ENCODE peak calls at places on chromosome 16, in six cellular contexts. D, L, S, E, V and Z are unnamed samples. For H3K9me2, the result is how much of the 10 kb centered on the place peaks cover.

GRCh38 chr16:25108054-25108453 is 3.5 kb upstream of the LCMT1 start:
- DNase-seq in L (no peak), D (peak), S (no peak), E (no peak), V (peak), Z (peak)

GRCh38 chr16:75345711-75346110 is 87.6 kb downstream of the CFDP1 start:
- DNase-seq in D (no peak), E (no peak), L (no peak), V (no peak), S (no peak), Z (no peak)

GRCh38 chr16:11155284-11155806 is 100.7 kb downstream of the SOCS1 start:
- DNase-seq in V (no peak), D (peak), L (no peak), S (peak), E (no peak), Z (no peak)

GRCh38 chr16:73794936-73795335 is 501.7 kb upstream of the PSMD7 start:
- DNase-seq in S (no peak), D (no peak), V (no peak), E (peak), L (no peak), Z (no peak)

GRCh38 chr16:57152096-57153093 is 33.4 kb downstream of the PSME3IP1 start:
- DNase-seq in S (no peak), E (no peak), L (no peak), D (no peak), V (no peak), Z (no peak)

GRCh38 chr16:75579435-75579834 is 13.3 kb downstream of the GABARAPL2 start:
- DNase-seq in L (no peak), V (no peak), E (no peak), S (no peak), D (no peak), Z (no peak)

GRCh38 chr16:1923299-1924034 is 5.3 kb upstream of the HS3ST6 start:
- DNase-seq in D (peak), L (peak), S (peak), V (no peak), E (peak), Z (no peak)

GRCh38 chr16:76780556-76780955 is 410.4 kb upstream of the MON1B start:
- DNase-seq in V (no peak), D (no peak), S (no peak), E (no peak), L (no peak), Z (no peak)

GRCh38 chr16:11142951-11143740 is 112.9 kb downstream of the SOCS1 start:
- DNase-seq in L (no peak), V (no peak), D (no peak), S (no peak), E (no peak), Z (no peak)

GRCh38 chr16:89722392-89723278 is 1.3 kb downstream of the ZNF276 start:
- DNase-seq in S (peak), D (peak), E (peak), L (peak), V (no peak), Z (peak)

GRCh38 chr16:27959914-27960313 is 103.6 kb downstream of the GSG1L start:
- DNase-seq in S (no peak), D (no peak), L (no peak), E (no peak), V (no peak), Z (no peak)

GRCh38 chr16:29852654-29853053 is 10.4 kb downstream of the CDIPT start:
- DNase-seq in V (no peak), L (no peak), D (no peak), E (no peak), S (peak), Z (no peak)

GRCh38 chr16:54734156-54734555 is 196.5 kb upstream of the IRX5 start:
- DNase-seq in S (no peak), V (no peak), L (no peak), E (no peak), D (no peak), Z (no peak)

GRCh38 chr16:22813946-22814325 is at the start of gene HS3ST2:
- DNase-seq in E (peak), L (no peak), V (no peak), D (no peak), S (peak), Z (no peak)

GRCh38 chr16:57755061-57755684 is 19.6 kb downstream of the KATNB1 start:
- DNase-seq in E (no peak), S (no peak), V (no peak), D (no peak), L (no peak), Z (no peak)

GRCh38 chr16:46583036-46583435 is 38.1 kb downstream of the SHCBP1 start:
- DNase-seq in V (no peak), L (no peak), E (no peak), D (no peak), S (no peak), Z (no peak)

GRCh38 chr16:70475054-70475871 is 20.9 kb downstream of the FCSK start:
- DNase-seq in V (no peak), E (no peak), L (no peak), D (peak), S (no peak), Z (peak)

GRCh38 chr16:9144106-9144505 is 52.7 kb downstream of the HAPSTR1 start:
- DNase-seq in S (no peak), L (no peak), E (no peak), D (no peak), V (no peak), Z (no peak)

GRCh38 chr16:86578499-86579267 is at the start of gene FOXL1:
- DNase-seq in S (peak), E (peak), V (no peak), D (no peak), L (no peak), Z (no peak)

GRCh38 chr16:50909831-50910697 is 168.2 kb downstream of the CYLD start:
- DNase-seq in V (no peak), E (no peak), D (no peak), S (no peak), L (no peak), Z (no peak)

GRCh38 chr16:60648260-60648659 is 1388.0 kb downstream of the CDH8 start:
- DNase-seq in V (no peak), L (no peak), S (no peak), E (no peak), D (no peak), Z (no peak)

GRCh38 chr16:73204359-73205152 is 156.6 kb upstream of the ZFHX3 start:
- DNase-seq in E (peak), V (no peak), D (no peak), S (no peak), L (no peak), Z (no peak)

GRCh38 chr16:28580726-28581315 is 16.0 kb downstream of the SULT1A2 start:
- DNase-seq in E (no peak), S (no peak), D (no peak), V (no peak), L (no peak), Z (no peak)

GRCh38 chr16:10578474-10579316 is 1.7 kb downstream of the EMP2 start:
- DNase-seq in V (no peak), E (no peak), D (peak), L (no peak), S (no peak), Z (no peak)

GRCh38 chr16:56547120-56547948 is 17.5 kb upstream of the MT4 start:
- DNase-seq in E (peak), D (peak), L (no peak), V (peak), S (peak), Z (no peak)

GRCh38 chr16:78684040-78684611 is 584.7 kb downstream of the WWOX start:
- DNase-seq in D (peak), L (no peak), S (peak), V (no peak), E (peak), Z (no peak)

GRCh38 chr16:3983081-3983520 is 102.6 kb upstream of the CREBBP start:
- DNase-seq in S (peak), L (peak), E (peak), V (no peak), D (peak), Z (peak)

DNA sequence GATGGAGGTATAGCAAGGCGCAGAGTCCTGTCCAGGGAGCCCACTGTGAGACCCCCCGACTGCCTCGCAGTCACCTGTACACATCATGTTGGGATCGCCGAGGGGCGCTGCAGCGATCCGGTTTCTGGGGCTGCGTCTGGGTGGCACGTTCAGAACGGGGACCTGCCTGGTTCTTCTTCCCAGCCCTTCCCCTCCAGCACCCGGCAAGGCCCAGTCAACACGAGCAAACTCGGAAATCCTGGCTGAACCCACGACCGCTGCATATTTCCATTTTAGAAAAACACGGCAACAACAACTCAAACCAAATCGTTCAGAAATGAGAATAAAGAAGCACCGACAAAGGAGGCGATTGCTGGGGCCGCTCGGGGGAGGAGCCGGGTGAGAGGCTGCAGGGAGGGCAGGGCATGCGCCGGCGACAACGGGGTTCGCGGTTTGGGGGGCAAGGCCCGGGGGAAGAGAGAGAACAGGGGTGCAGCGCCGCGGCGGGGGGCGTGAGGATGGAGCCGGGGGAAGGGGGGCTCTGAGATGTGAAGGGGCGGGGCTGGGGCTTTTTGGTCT is 597 bp downstream of the HSDL1 start:
- DNase-seq in V (peak), D (peak), L (no peak), E (peak), S (peak), Z (peak)
- H3K9me2 ChIP-seq in V (under half), D (under half), L (under half), E (under half), S (under half), Z (under half)

GRCh38 chr16:26709754-26710153 is 357.0 kb upstream of the C16orf82 start:
- DNase-seq in D (no peak), L (no peak), V (no peak), S (no peak), E (no peak), Z (no peak)

GRCh38 chr16:26710475-26710874 is 356.3 kb upstream of the C16orf82 start:
- DNase-seq in S (no peak), L (no peak), E (no peak), V (peak), D (no peak), Z (peak)

GRCh38 chr16:26705346-26705745 is 361.4 kb upstream of the C16orf82 start:
- DNase-seq in S (no peak), V (peak), D (no peak), E (no peak), L (no peak), Z (no peak)

GRCh38 chr16:26709175-26709574 is 357.6 kb upstream of the C16orf82 start:
- DNase-seq in E (no peak), D (no peak), V (peak), S (no peak), L (no peak), Z (peak)
- H3K9me2 ChIP-seq in E (under half), D (under half), V (under half), S (under half), L (under half), Z (under half)

DNA sequence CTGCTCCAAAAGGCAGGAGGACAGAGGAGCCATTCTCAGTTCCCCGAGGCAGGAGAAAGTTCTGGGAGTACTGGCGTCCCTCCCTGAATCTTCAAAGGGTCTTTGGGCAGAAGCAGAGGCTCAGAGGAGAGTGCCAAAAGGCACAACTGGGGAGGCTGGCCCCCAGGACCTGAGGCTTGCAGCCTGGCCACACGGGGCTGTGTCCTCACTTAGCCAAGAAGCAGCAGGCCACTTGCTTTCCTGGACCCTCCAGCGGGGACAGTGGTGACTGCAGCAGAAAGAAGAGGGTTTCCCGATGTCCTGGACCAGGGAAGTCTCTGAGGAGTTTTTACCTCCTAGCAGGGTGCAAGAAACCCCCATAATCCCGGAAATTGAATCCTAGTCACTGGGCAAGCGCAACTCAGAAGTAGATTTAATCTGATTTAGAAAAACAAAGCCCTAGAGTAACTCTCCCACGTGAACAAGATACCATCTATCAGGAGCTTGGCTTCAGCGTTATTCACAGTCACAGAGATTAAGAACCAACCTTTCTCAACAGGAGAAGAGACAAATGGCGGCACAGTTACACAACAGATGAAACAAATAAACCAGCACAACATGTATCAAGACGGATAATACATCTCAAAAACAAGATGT is 25.5 kb upstream of the BCO1 start:
- DNase-seq in S (no peak), E (no peak), L (no peak), V (no peak), D (no peak), Z (no peak)
- H3K9me2 ChIP-seq in S (under half), E (under half), L (under half), V (under half), D (under half), Z (under half)

DNA sequence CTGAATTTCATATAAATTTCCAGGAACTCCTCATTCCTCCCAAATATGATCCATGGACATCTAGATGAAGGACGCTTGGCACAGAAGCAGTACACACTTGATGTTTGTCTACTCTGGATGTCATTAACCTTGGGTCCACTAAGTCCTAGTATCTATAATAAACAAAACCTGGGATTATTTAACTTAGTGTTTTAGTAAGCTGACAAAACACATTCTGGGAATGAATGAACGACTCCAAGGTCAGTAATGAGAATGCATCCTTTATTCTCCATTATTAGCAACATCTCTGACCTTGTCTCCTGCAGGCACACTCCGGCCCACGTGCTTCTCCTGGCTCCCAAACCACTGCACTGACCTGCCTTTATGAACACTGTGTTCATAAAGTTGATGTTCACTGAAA is 24.1 kb upstream of the CDYL2 start:
- DNase-seq in S (no peak), L (no peak), E (no peak), V (no peak), D (no peak), Z (no peak)
- H3K9me2 ChIP-seq in S (under half), L (under half), E (under half), V (under half), D (under half), Z (under half)

GRCh38 chr16:79969458-79969857 is 368.9 kb upstream of the MAF start:
- DNase-seq in V (no peak), S (no peak), D (no peak), E (no peak), L (no peak), Z (no peak)
- H3K9me2 ChIP-seq in V (under half), S (under half), D (under half), E (under half), L (under half), Z (under half)

DNA sequence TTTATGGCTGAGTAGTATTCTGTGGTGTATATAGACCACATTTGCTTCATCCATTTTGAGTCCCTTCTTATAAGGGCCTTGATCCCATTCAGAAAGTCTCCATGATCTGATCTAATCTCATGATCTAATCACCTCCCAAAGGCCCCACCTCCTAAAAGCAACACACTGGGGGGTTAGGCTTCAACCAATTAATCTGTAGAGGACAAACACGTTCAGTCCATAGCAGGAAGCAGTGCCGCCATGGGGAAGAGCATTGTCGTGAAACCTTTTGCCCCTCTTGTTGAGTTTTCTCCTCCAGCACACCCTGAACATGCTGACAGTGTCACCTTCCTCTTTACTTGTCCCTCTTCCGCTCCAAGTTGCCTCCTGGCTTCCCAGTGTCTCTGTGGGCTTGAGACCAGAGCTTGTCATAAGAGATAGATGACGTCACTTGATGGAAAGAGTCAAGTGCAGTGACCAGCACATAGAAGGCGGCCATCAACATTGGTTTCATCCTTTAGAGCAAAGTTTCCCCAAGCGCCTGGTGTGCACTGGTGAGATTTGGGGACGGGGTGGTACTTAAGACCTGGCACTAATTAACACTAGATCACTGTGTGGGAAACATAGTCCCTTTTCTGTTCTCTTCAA is 74.1 kb downstream of the PRKCB start:
- DNase-seq in S (no peak), D (no peak), V (no peak), E (no peak), L (no peak), Z (no peak)
- H3K9me2 ChIP-seq in S (under half), D (under half), V (under half), E (under half), L (under half), Z (under half)